ENCODE peak calls at places on chromosome 19, in six cellular contexts. One of them, this sample, is unnamed.

GRCh38 chr19:18846862-18847515 is 15.2 kb downstream of the UPF1 start:
- DNase-seq in MG63: peak
- DNase-seq in EL: peak
- DNase-seq in adrenal gland: peak
- DNase-seq in activated CD4-positive, alpha-beta T cell treated with anti-CD3 and anti-CD28 coated beads, Interleukin-2, amount 10 ng/mL, durations not matched to agents 7 days and 5 days: peak
- DNase-seq in stimulated activated CD4-positive, alpha-beta T cell treated with anti-CD3 and anti-CD28 coated beads, TNF-alpha, amount 100 ng/mL, for 48 hours: no peak
- DNase-seq in this sample: peak

GRCh38 chr19:10946964-10947657 is 13.7 kb upstream of the SMARCA4 start:
- DNase-seq in MG63: peak
- DNase-seq in EL: peak
- DNase-seq in adrenal gland: no peak
- DNase-seq in activated CD4-positive, alpha-beta T cell treated with anti-CD3 and anti-CD28 coated beads, Interleukin-2, amount 10 ng/mL, durations not matched to agents 7 days and 5 days: no peak
- DNase-seq in stimulated activated CD4-positive, alpha-beta T cell treated with anti-CD3 and anti-CD28 coated beads, TNF-alpha, amount 100 ng/mL, for 48 hours: no peak
- DNase-seq in this sample: no peak

GRCh38 chr19:55657004-55657747 is 2.3 kb downstream of the U2AF2 start:
- DNase-seq in MG63: peak
- DNase-seq in EL: no peak
- DNase-seq in adrenal gland: peak
- DNase-seq in activated CD4-positive, alpha-beta T cell treated with anti-CD3 and anti-CD28 coated beads, Interleukin-2, amount 10 ng/mL, durations not matched to agents 7 days and 5 days: no peak
- DNase-seq in stimulated activated CD4-positive, alpha-beta T cell treated with anti-CD3 and anti-CD28 coated beads, TNF-alpha, amount 100 ng/mL, for 48 hours: no peak
- DNase-seq in this sample: peak

GRCh38 chr19:54041969-54042606 is 21.6 kb downstream of the VSTM1 start:
- DNase-seq in MG63: no peak
- DNase-seq in EL: no peak
- DNase-seq in adrenal gland: no peak
- DNase-seq in activated CD4-positive, alpha-beta T cell treated with anti-CD3 and anti-CD28 coated beads, Interleukin-2, amount 10 ng/mL, durations not matched to agents 7 days and 5 days: no peak
- DNase-seq in stimulated activated CD4-positive, alpha-beta T cell treated with anti-CD3 and anti-CD28 coated beads, TNF-alpha, amount 100 ng/mL, for 48 hours: no peak
- DNase-seq in this sample: no peak

GRCh38 chr19:23527797-23528196 is 132.5 kb upstream of the ZNF91 start:
- DNase-seq in MG63: no peak
- DNase-seq in EL: peak
- DNase-seq in adrenal gland: no peak
- DNase-seq in activated CD4-positive, alpha-beta T cell treated with anti-CD3 and anti-CD28 coated beads, Interleukin-2, amount 10 ng/mL, durations not matched to agents 7 days and 5 days: no peak
- DNase-seq in stimulated activated CD4-positive, alpha-beta T cell treated with anti-CD3 and anti-CD28 coated beads, TNF-alpha, amount 100 ng/mL, for 48 hours: no peak
- DNase-seq in this sample: no peak

GRCh38 chr19:932647-933552 is 7.1 kb downstream of the ARID3A start:
- DNase-seq in MG63: peak
- DNase-seq in EL: peak
- DNase-seq in adrenal gland: peak
- DNase-seq in activated CD4-positive, alpha-beta T cell treated with anti-CD3 and anti-CD28 coated beads, Interleukin-2, amount 10 ng/mL, durations not matched to agents 7 days and 5 days: peak
- DNase-seq in stimulated activated CD4-positive, alpha-beta T cell treated with anti-CD3 and anti-CD28 coated beads, TNF-alpha, amount 100 ng/mL, for 48 hours: no peak
- DNase-seq in this sample: no peak

GRCh38 chr19:33687761-33688656 is 66.3 kb downstream of the CHST8 start:
- DNase-seq in MG63: no peak
- DNase-seq in EL: no peak
- DNase-seq in adrenal gland: no peak
- DNase-seq in activated CD4-positive, alpha-beta T cell treated with anti-CD3 and anti-CD28 coated beads, Interleukin-2, amount 10 ng/mL, durations not matched to agents 7 days and 5 days: no peak
- DNase-seq in stimulated activated CD4-positive, alpha-beta T cell treated with anti-CD3 and anti-CD28 coated beads, TNF-alpha, amount 100 ng/mL, for 48 hours: no peak
- DNase-seq in this sample: no peak

GRCh38 chr19:39435499-39436349 is at the start of gene RPS16:
- DNase-seq in MG63: peak
- DNase-seq in EL: peak
- DNase-seq in adrenal gland: peak
- DNase-seq in activated CD4-positive, alpha-beta T cell treated with anti-CD3 and anti-CD28 coated beads, Interleukin-2, amount 10 ng/mL, durations not matched to agents 7 days and 5 days: peak
- DNase-seq in stimulated activated CD4-positive, alpha-beta T cell treated with anti-CD3 and anti-CD28 coated beads, TNF-alpha, amount 100 ng/mL, for 48 hours: peak
- DNase-seq in this sample: peak

GRCh38 chr19:13526552-13526951 is 20.3 kb upstream of the CACNA1A start:
- DNase-seq in MG63: peak
- DNase-seq in EL: peak
- DNase-seq in adrenal gland: no peak
- DNase-seq in activated CD4-positive, alpha-beta T cell treated with anti-CD3 and anti-CD28 coated beads, Interleukin-2, amount 10 ng/mL, durations not matched to agents 7 days and 5 days: peak
- DNase-seq in stimulated activated CD4-positive, alpha-beta T cell treated with anti-CD3 and anti-CD28 coated beads, TNF-alpha, amount 100 ng/mL, for 48 hours: no peak
- DNase-seq in this sample: no peak

GRCh38 chr19:18920400-18920799 is 885 bp downstream of the DDX49 start:
- DNase-seq in MG63: no peak
- DNase-seq in EL: no peak
- DNase-seq in adrenal gland: no peak
- DNase-seq in activated CD4-positive, alpha-beta T cell treated with anti-CD3 and anti-CD28 coated beads, Interleukin-2, amount 10 ng/mL, durations not matched to agents 7 days and 5 days: no peak
- DNase-seq in stimulated activated CD4-positive, alpha-beta T cell treated with anti-CD3 and anti-CD28 coated beads, TNF-alpha, amount 100 ng/mL, for 48 hours: no peak
- DNase-seq in this sample: no peak

GRCh38 chr19:4600082-4600481 is 39.2 kb upstream of the TNFAIP8L1 start:
- DNase-seq in MG63: no peak
- DNase-seq in EL: no peak
- DNase-seq in adrenal gland: no peak
- DNase-seq in activated CD4-positive, alpha-beta T cell treated with anti-CD3 and anti-CD28 coated beads, Interleukin-2, amount 10 ng/mL, durations not matched to agents 7 days and 5 days: no peak
- DNase-seq in stimulated activated CD4-positive, alpha-beta T cell treated with anti-CD3 and anti-CD28 coated beads, TNF-alpha, amount 100 ng/mL, for 48 hours: no peak
- DNase-seq in this sample: no peak

GRCh38 chr19:33723512-33723911 is 73.2 kb upstream of the KCTD15 start:
- DNase-seq in MG63: no peak
- DNase-seq in EL: no peak
- DNase-seq in adrenal gland: no peak
- DNase-seq in activated CD4-positive, alpha-beta T cell treated with anti-CD3 and anti-CD28 coated beads, Interleukin-2, amount 10 ng/mL, durations not matched to agents 7 days and 5 days: no peak
- DNase-seq in stimulated activated CD4-positive, alpha-beta T cell treated with anti-CD3 and anti-CD28 coated beads, TNF-alpha, amount 100 ng/mL, for 48 hours: no peak
- DNase-seq in this sample: no peak

This sample was measured in Kasumi-1.